ENCODE peak calls at places on chromosomes 6 and 20, in nine cellular contexts. N is HFF-Myc, F is nephron progenitor cell, S is AG09309, W is ovary, G is hepatocyte, C is HFFc6, O is GM12865, H is right lobe of liver. P is an unnamed sample.

GRCh38 chr20:50312002-50312681 is 121.5 kb downstream of the CEBPB start:
- DNase-seq in N (no peak), F (no peak), S (no peak), W (no peak), G (no peak), C (no peak), O (no peak), H (no peak), P (no peak)

GRCh38 chr20:47127986-47128385 is 228.5 kb downstream of the ZMYND8 start:
- DNase-seq in N (no peak), F (no peak), S (no peak), W (no peak), G (no peak), C (no peak), O (no peak), H (no peak), P (peak; percentile 26)

GRCh38 chr20:52372169-52372568 is 180.6 kb upstream of the ZFP64 start:
- DNase-seq in N (no peak), F (no peak), S (no peak), W (no peak), G (no peak), C (no peak), O (no peak), H (no peak), P (no peak)

GRCh38 chr20:59253325-59253724 is 47.1 kb upstream of the EDN3 start:
- DNase-seq in N (no peak), F (no peak), S (no peak), W (no peak), G (no peak), C (no peak), O (no peak), H (no peak), P (no peak)

GRCh38 chr6:145086197-145086596 is 649.1 kb downstream of the EPM2A start:
- DNase-seq in N (no peak), F (no peak), S (no peak), W (no peak), G (no peak), C (no peak), O (peak; percentile 9), H (no peak), P (no peak)

GRCh38 chr6:13992417-13993055 is 67.8 kb downstream of the RNF182 start:
- DNase-seq in N (peak; percentile 12), F (no peak), S (no peak), W (no peak), G (no peak), C (peak; percentile 85), O (no peak), H (no peak), P (no peak)

GRCh38 chr6:32174416-32174815 is 1.5 kb downstream of the AGPAT1 start:
- DNase-seq in N (no peak), F (no peak), S (no peak), W (no peak), G (no peak), C (no peak), O (no peak), H (no peak), P (no peak)

GRCh38 chr6:3841711-3842565 is 7.2 kb upstream of the FAM50B start:
- DNase-seq in N (no peak), F (no peak), S (peak; percentile 63), W (no peak), G (no peak), C (peak; percentile 92), O (no peak), H (peak; percentile 86), P (no peak)

GRCh38 chr20:62427172-62428007 is at the start of gene RBBP8NL:
- DNase-seq in N (no peak), F (no peak), S (no peak), W (no peak), G (peak; percentile 88), C (no peak), O (no peak), H (no peak), P (no peak)

GRCh38 chr6:43584892-43585570 is 9.0 kb downstream of the POLH start:
- DNase-seq in N (no peak), F (no peak), S (no peak), W (no peak), G (no peak), C (peak; percentile 49), O (no peak), H (no peak), P (no peak)

GRCh38 chr6:96899599-96899998 is 1.9 kb upstream of the NDUFAF4 start:
- DNase-seq in N (no peak), F (no peak), S (no peak), W (peak; percentile 12), G (no peak), C (no peak), O (no peak), H (no peak), P (no peak)

GRCh38 chr6:30717129-30717844 is at the start of gene MDC1:
- DNase-seq in N (peak; percentile 100), F (peak; percentile 96), S (peak; percentile 100), W (peak; percentile 99), G (peak; percentile 99), C (peak; percentile 100), O (peak; percentile 100), H (peak; percentile 99), P (peak; percentile 99)
- TF ChIP-seq CTCF in N (peak; percentile 26), F (peak; percentile 23), S (peak; percentile 31), W (peak; percentile 49), G (peak; percentile 2), C (peak; percentile 70), O (no peak), H (peak; percentile 33), P (peak; percentile 53)

GRCh38 chr20:45226287-45226686 is 5.1 kb downstream of the SEMG2 start:
- DNase-seq in N (no peak), F (no peak), S (no peak), W (no peak), G (no peak), C (no peak), O (no peak), H (no peak), P (no peak)

GRCh38 chr20:45230631-45231030 is 9.5 kb downstream of the SEMG2 start:
- DNase-seq in N (no peak), F (no peak), S (no peak), W (no peak), G (no peak), C (no peak), O (no peak), H (no peak), P (no peak)

DNA sequence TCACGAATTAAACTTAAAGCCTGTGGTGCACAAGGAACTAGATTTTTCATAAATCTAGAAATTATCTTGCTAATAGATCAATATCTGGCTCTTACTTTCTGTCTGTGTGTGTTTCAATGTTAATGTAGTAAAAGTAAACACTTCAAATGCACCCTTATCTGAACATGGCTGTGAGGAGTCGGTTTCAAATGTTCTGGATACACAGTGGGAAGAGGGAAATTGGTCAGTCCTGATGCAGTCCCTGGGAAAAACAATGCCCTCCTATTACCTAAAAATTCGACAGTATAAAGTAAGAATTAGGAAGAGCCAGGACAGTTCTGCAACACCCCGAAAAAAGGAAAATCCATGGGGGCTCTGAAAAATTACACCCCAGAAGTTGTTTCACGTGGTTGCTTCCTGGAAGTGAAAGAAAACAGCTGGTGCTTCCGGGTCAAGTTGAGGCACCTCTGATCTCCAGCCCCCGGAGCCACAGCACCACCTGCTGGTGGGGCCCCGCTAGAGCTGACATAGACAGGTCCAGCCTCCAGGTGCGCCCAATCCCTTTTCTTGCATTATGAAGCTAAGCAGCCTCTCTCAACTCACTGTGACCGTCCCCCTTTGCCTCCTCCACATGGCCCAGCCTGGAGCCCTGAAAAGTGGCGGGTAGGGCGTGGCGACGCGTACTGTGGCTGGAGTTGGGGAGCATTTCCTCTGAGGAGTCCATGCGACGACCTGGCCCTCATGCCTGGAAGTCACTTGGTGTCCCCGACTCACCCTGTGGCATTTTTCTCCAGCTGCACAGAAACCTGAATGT is 8.3 kb downstream of the SEMG2 start:
- DNase-seq in N (no peak), F (no peak), S (no peak), W (no peak), G (peak; percentile 46), C (no peak), O (peak; percentile 46), H (peak; percentile 46), P (no peak)
- TF ChIP-seq CTCF in N (peak; percentile 88), F (no peak), S (peak; percentile 42), W (no peak), G (peak; percentile 36), C (peak; percentile 77), O (peak; percentile 49), H (peak; percentile 47), P (no peak)

GRCh38 chr6:134372603-134373281 is 54.8 kb upstream of the SGK1 start:
- DNase-seq in N (no peak), F (no peak), S (peak; percentile 41), W (no peak), G (peak; percentile 51), C (no peak), O (no peak), H (peak; percentile 50), P (no peak)

GRCh38 chr6:134373966-134374365 is 56.1 kb upstream of the SGK1 start:
- DNase-seq in N (no peak), F (no peak), S (no peak), W (no peak), G (no peak), C (no peak), O (no peak), H (no peak), P (no peak)

GRCh38 chr6:134375199-134375598 is 57.3 kb upstream of the SGK1 start:
- DNase-seq in N (no peak), F (no peak), S (no peak), W (no peak), G (no peak), C (no peak), O (no peak), H (no peak), P (no peak)

GRCh38 chr6:134374486-134374885 is 56.6 kb upstream of the SGK1 start:
- DNase-seq in N (no peak), F (no peak), S (no peak), W (no peak), G (no peak), C (peak; percentile 10), O (no peak), H (no peak), P (no peak)

DNA sequence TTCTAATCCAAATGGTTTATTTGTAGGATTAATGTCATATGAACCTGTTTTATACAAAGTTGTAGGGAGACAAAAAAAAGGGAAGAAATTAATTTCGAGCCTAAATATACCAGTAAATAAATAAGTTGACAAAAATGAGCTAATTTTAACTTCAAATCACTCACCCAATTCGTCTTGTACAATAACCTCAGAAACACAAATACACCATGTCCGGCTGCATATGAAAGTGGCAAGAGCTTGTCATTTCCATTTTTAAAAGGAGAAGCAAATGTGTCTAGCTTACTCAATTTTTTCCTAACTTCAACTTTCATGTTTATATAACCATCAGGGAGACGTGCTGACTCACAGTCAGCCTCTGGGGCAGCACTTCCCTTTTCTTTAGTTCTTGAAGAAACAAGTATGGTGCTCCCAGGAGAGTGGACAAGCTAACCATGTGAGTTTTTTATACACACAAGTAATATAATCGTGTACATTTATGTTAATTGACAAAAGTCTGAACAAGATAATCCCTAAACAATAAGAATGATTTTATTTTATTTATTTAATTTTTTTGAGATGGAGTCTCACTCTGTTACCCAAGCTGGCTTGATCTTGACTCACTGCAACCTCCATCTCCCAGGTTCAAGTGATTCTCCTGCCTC is 55.5 kb upstream of the SGK1 start:
- DNase-seq in N (no peak), F (no peak), S (peak; percentile 73), W (no peak), G (peak; percentile 25), C (peak; percentile 68), O (peak; percentile 86), H (no peak), P (no peak)
- TF ChIP-seq CTCF in N (no peak), F (no peak), S (no peak), W (no peak), G (no peak), C (no peak), O (no peak), H (no peak), P (no peak)

GRCh38 chr20:48745330-48745729 is 82.5 kb downstream of the PREX1 start:
- DNase-seq in N (no peak), F (no peak), S (no peak), W (no peak), G (no peak), C (no peak), O (no peak), H (no peak), P (no peak)
- TF ChIP-seq CTCF in N (no peak), F (no peak), S (no peak), W (no peak), G (no peak), C (no peak), O (no peak), H (no peak), P (peak; percentile 23)

P was measured in glutamatergic neuron.